ENCODE peak calls at places on chromosomes 6 and 20, in eight cellular contexts. M is heart right ventricle, R is A549, B is GM10248, U is IMR-90, F is tibial nerve, N is foreskin keratinocyte, P is AG10803. C is an unnamed sample.

GRCh38 chr20:48818481-48818987 is 9.3 kb downstream of the PREX1 start:
- DNase-seq in M (no peak), R (no peak), B (peak), U (no peak), F (no peak), N (no peak), P (no peak), C (peak)

GRCh38 chr6:5514353-5514752 is 253.0 kb downstream of the FARS2 start:
- DNase-seq in M (no peak), R (no peak), B (peak), U (no peak), F (no peak), N (no peak), P (no peak), C (no peak)

GRCh38 chr6:56292505-56293181 is 45.3 kb upstream of the COL21A1 start:
- DNase-seq in M (no peak), R (peak), B (peak), U (peak), F (no peak), N (peak), P (peak), C (no peak)

GRCh38 chr6:146968041-146968760 is 236.0 kb upstream of the STXBP5 start:
- DNase-seq in M (no peak), R (no peak), B (no peak), U (peak), F (no peak), N (peak), P (peak), C (no peak)

GRCh38 chr6:117619178-117619577 is 16.9 kb upstream of the GOPC start:
- DNase-seq in M (no peak), R (no peak), B (no peak), U (no peak), F (no peak), N (no peak), P (no peak), C (no peak)

GRCh38 chr6:37585523-37585905 is 85.8 kb upstream of the CCDC167 start:
- DNase-seq in M (no peak), R (no peak), B (no peak), U (peak), F (no peak), N (no peak), P (peak), C (no peak)

GRCh38 chr6:8392569-8392968 is 42.8 kb downstream of the SLC35B3 start:
- DNase-seq in M (no peak), R (no peak), B (no peak), U (no peak), F (no peak), N (no peak), P (no peak), C (no peak)

GRCh38 chr6:91243436-91243835 is 656.6 kb upstream of the MAP3K7 start:
- DNase-seq in M (no peak), R (no peak), B (no peak), U (no peak), F (no peak), N (no peak), P (no peak), C (no peak)

GRCh38 chr6:37004044-37004984 is 1.1 kb upstream of the FGD2 start:
- DNase-seq in M (no peak), R (no peak), B (peak), U (no peak), F (no peak), N (no peak), P (no peak), C (no peak)

GRCh38 chr6:20403766-20404640 is 2.3 kb downstream of the E2F3 start:
- DNase-seq in M (no peak), R (peak), B (peak), U (peak), F (no peak), N (peak), P (peak), C (peak)

GRCh38 chr6:69706724-69707123 is 90.1 kb downstream of the LMBRD1 start:
- DNase-seq in M (no peak), R (no peak), B (no peak), U (no peak), F (no peak), N (no peak), P (no peak), C (no peak)

GRCh38 chr6:37759221-37760154 is 60.0 kb upstream of the ZFAND3 start:
- DNase-seq in M (no peak), R (no peak), B (no peak), U (no peak), F (no peak), N (no peak), P (no peak), C (no peak)

GRCh38 chr6:166541366-166541765 is 45.1 kb downstream of the RAMACL start:
- DNase-seq in M (no peak), R (no peak), B (no peak), U (no peak), F (no peak), N (no peak), P (no peak), C (peak)

GRCh38 chr6:69705954-69706353 is 90.9 kb downstream of the LMBRD1 start:
- DNase-seq in M (no peak), R (no peak), B (no peak), U (no peak), F (no peak), N (no peak), P (no peak), C (no peak)

GRCh38 chr6:138404666-138405337 is 779 bp downstream of the HEBP2 start:
- DNase-seq in M (peak), R (peak), B (no peak), U (no peak), F (no peak), N (no peak), P (no peak), C (peak)

GRCh38 chr6:24719125-24719931 is at the start of gene C6orf62:
- DNase-seq in M (no peak), R (peak), B (peak), U (peak), F (no peak), N (no peak), P (peak), C (peak)

GRCh38 chr20:14343658-14344057 is 6.2 kb upstream of the FLRT3 start:
- DNase-seq in M (no peak), R (no peak), B (no peak), U (no peak), F (no peak), N (no peak), P (no peak), C (no peak)

GRCh38 chr6:158793432-158793831 is 25.7 kb downstream of the EZR start:
- DNase-seq in M (no peak), R (peak), B (peak), U (peak), F (no peak), N (no peak), P (peak), C (peak)

GRCh38 chr6:82419088-82419720 is 55.6 kb downstream of the TPBG start:
- DNase-seq in M (no peak), R (no peak), B (peak), U (no peak), F (no peak), N (no peak), P (peak), C (no peak)

GRCh38 chr6:131694832-131695426 is 6.3 kb downstream of the OR2A4 start:
- DNase-seq in M (no peak), R (peak), B (peak), U (peak), F (peak), N (peak), P (peak), C (peak)

GRCh38 chr20:53736122-53736756 is 142.6 kb upstream of the ZNF217 start:
- DNase-seq in M (no peak), R (no peak), B (no peak), U (no peak), F (no peak), N (peak), P (peak), C (no peak)

GRCh38 chr20:46875059-46875458 is 19.6 kb upstream of the EYA2 start:
- DNase-seq in M (no peak), R (no peak), B (no peak), U (no peak), F (no peak), N (no peak), P (no peak), C (no peak)

GRCh38 chr6:70841115-70841514 is 115.7 kb downstream of the B3GAT2 start:
- DNase-seq in M (no peak), R (no peak), B (no peak), U (no peak), F (no peak), N (no peak), P (peak), C (no peak)

GRCh38 chr6:142605922-142606321 is 304.1 kb downstream of the ADGRG6 start:
- DNase-seq in M (no peak), R (no peak), B (no peak), U (peak), F (no peak), N (peak), P (peak), C (no peak)

GRCh38 chr6:158677906-158678305 is 28.1 kb downstream of the SYTL3 start:
- DNase-seq in M (no peak), R (no peak), B (no peak), U (no peak), F (no peak), N (no peak), P (no peak), C (no peak)

GRCh38 chr6:45445749-45446454 is 68.2 kb upstream of the SUPT3H start:
- DNase-seq in M (peak), R (peak), B (no peak), U (peak), F (peak), N (peak), P (peak), C (peak)

GRCh38 chr6:39344821-39345280 is 22.3 kb upstream of the KCNK16 start:
- DNase-seq in M (no peak), R (no peak), B (no peak), U (no peak), F (no peak), N (no peak), P (no peak), C (no peak)

GRCh38 chr6:39348740-39349139 is 26.2 kb upstream of the KCNK16 start:
- DNase-seq in M (no peak), R (no peak), B (no peak), U (no peak), F (no peak), N (no peak), P (no peak), C (no peak)

GRCh38 chr6:39347906-39348585 is 25.5 kb upstream of the KCNK16 start:
- DNase-seq in M (peak), R (peak), B (peak), U (peak), F (peak), N (no peak), P (peak), C (peak)

GRCh38 chr6:39350723-39351505 is 28.4 kb upstream of the KCNK16 start:
- DNase-seq in M (no peak), R (no peak), B (no peak), U (no peak), F (no peak), N (no peak), P (no peak), C (no peak)

DNA sequence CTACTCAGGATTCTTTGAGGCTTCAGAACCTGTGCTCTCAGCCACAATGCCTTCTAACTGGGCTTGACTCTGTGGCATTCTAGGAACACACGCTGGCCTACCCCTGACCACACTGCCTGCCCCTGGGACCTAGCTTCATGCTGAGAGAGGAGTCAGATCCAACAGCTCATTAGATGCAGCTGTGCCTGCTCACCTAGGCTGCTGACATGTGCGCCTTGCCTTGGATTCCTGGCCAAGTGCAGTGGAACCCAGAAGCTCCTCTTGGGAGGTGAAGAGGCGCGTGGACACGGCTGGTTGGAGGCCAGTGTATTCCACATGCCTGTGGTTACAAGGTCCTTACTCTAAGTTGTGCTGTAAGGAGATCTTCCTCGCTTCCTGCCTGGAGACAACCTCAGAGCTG is 24.7 kb upstream of the KCNK16 start:
- DNase-seq in M (no peak), R (no peak), B (no peak), U (no peak), F (no peak), N (no peak), P (no peak), C (no peak)
- TF ChIP-seq CTCF in M (no peak), R (no peak), B (no peak), U (no peak), F (no peak), N (no peak), P (no peak), C (no peak)

GRCh38 chr6:12280458-12280857 is 9.7 kb upstream of the EDN1 start:
- DNase-seq in M (no peak), R (no peak), B (no peak), U (peak), F (no peak), N (no peak), P (peak), C (no peak)

GRCh38 chr6:12277401-12277800 is 12.8 kb upstream of the EDN1 start:
- DNase-seq in M (no peak), R (no peak), B (no peak), U (no peak), F (no peak), N (no peak), P (no peak), C (no peak)

GRCh38 chr6:12279322-12280098 is 10.7 kb upstream of the EDN1 start:
- DNase-seq in M (no peak), R (no peak), B (no peak), U (no peak), F (no peak), N (no peak), P (no peak), C (no peak)

GRCh38 chr6:12280901-12281300 is 9.3 kb upstream of the EDN1 start:
- DNase-seq in M (no peak), R (no peak), B (no peak), U (no peak), F (no peak), N (no peak), P (peak), C (no peak)

DNA sequence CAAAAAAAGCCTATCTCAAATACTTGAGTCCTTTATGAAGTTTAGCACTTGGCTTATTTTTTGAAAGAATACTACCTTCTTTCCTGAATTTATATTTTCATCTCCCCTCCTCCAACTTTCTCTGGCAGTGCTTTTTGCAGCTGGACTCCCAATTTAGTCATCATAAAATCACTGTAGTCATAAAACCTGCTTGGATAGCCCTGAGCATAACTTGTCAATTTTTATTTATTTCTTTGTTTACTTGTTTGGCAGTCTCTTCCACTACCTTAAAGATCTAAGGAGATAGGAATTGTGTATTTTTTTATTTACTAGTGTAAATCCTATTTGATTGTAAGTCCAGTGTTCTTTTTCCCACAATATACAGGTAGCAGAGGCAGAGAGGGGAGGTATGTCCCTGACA is 11.2 kb upstream of the EDN1 start:
- DNase-seq in M (no peak), R (no peak), B (no peak), U (no peak), F (no peak), N (no peak), P (no peak), C (no peak)
- TF ChIP-seq CTCF in M (no peak), R (no peak), B (no peak), U (no peak), F (no peak), N (no peak), P (no peak), C (no peak)

GRCh38 chr20:63216849-63217471 is 1.0 kb upstream of the YTHDF1 start:
- DNase-seq in M (no peak), R (peak), B (no peak), U (no peak), F (no peak), N (no peak), P (no peak), C (no peak)
- TF ChIP-seq CTCF in M (no peak), R (no peak), B (no peak), U (no peak), F (no peak), N (no peak), P (no peak), C (no peak)

GRCh38 chr20:23100021-23100753 is 14.1 kb upstream of the CD93 start:
- DNase-seq in M (no peak), R (no peak), B (no peak), U (no peak), F (no peak), N (peak), P (no peak), C (no peak)
- TF ChIP-seq CTCF in M (no peak), R (no peak), B (no peak), U (no peak), F (no peak), N (peak), P (no peak), C (no peak)